ENCODE peak calls at places on chromosome 5, in five cellular contexts. C is kidney tubule cell; B is effector CD8-positive, alpha-beta T cell; I is SW480; X is Panc1. M is an unnamed sample.

GRCh38 chr5:55929020-55929799 is 65.6 kb downstream of the IL6ST start:
- DNase-seq in C (no peak), B (no peak), I (no peak), X (no peak), M (no peak)

GRCh38 chr5:6674421-6674820 is 38.8 kb upstream of the TENT4A start:
- DNase-seq in C (no peak), B (no peak), I (peak; percentile 54), X (no peak), M (no peak)

GRCh38 chr5:179762079-179762780 is 29.6 kb downstream of the MAML1 start:
- DNase-seq in C (peak; percentile 43), B (no peak), I (no peak), X (no peak), M (no peak)

GRCh38 chr5:125554355-125554754 is 807.9 kb upstream of the ZNF608 start:
- DNase-seq in C (no peak), B (no peak), I (no peak), X (no peak), M (no peak)

GRCh38 chr5:5183192-5183699 is 43.1 kb downstream of the ADAMTS16 start:
- DNase-seq in C (peak; percentile 43), B (no peak), I (peak; percentile 79), X (no peak), M (no peak)

GRCh38 chr5:133794771-133795391 is 173.5 kb downstream of the C5orf15 start:
- DNase-seq in C (no peak), B (no peak), I (no peak), X (no peak), M (no peak)

GRCh38 chr5:169695919-169696490 is 58.9 kb downstream of the DOCK2 start:
- DNase-seq in C (peak; percentile 100), B (no peak), I (peak; percentile 33), X (peak; percentile 71), M (peak; percentile 22)

GRCh38 chr5:78295035-78295961 is 800 bp upstream of the AP3B1 start:
- DNase-seq in C (peak; percentile 65), B (peak; percentile 48), I (peak; percentile 66), X (no peak), M (peak; percentile 36)

GRCh38 chr5:74766887-74767578 is at the start of the genes GFM2 and NSA2:
- DNase-seq in C (peak; percentile 93), B (peak; percentile 85), I (peak; percentile 90), X (peak; percentile 88), M (peak; percentile 81)

GRCh38 chr5:175521313-175521833 is 43.0 kb downstream of the SFXN1 start:
- DNase-seq in C (no peak), B (no peak), I (no peak), X (no peak), M (no peak)

GRCh38 chr5:93053825-93054224 is 527.2 kb downstream of the NR2F1-AS1 start:
- DNase-seq in C (no peak), B (no peak), I (no peak), X (no peak), M (no peak)

GRCh38 chr5:42756630-42757601 is at the start of gene CCDC152:
- DNase-seq in C (peak; percentile 71), B (peak; percentile 31), I (no peak), X (no peak), M (no peak)

GRCh38 chr5:177140312-177140711 is 6.7 kb downstream of the NSD1 start:
- DNase-seq in C (no peak), B (no peak), I (no peak), X (no peak), M (no peak)

GRCh38 chr5:74655716-74656115 is 15.2 kb upstream of the ENC1 start:
- DNase-seq in C (no peak), B (no peak), I (no peak), X (no peak), M (no peak)

GRCh38 chr5:149400304-149400703 is 21.2 kb upstream of the IL17B start:
- DNase-seq in C (no peak), B (no peak), I (no peak), X (no peak), M (no peak)

GRCh38 chr5:131357739-131358561 is 94.1 kb downstream of the CDC42SE2 start:
- DNase-seq in C (no peak), B (no peak), I (no peak), X (no peak), M (no peak)

GRCh38 chr5:440413-441180 is 2.4 kb upstream of the EXOC3 start:
- DNase-seq in C (no peak), B (no peak), I (no peak), X (no peak), M (no peak)

GRCh38 chr5:159449925-159450324 is 119.6 kb upstream of the IL12B start:
- DNase-seq in C (peak; percentile 85), B (no peak), I (no peak), X (no peak), M (no peak)

GRCh38 chr5:117131048-117131679 is 556.5 kb upstream of the SEMA6A start:
- DNase-seq in C (no peak), B (no peak), I (no peak), X (no peak), M (no peak)

GRCh38 chr5:43137326-43137725 is 16.6 kb downstream of the ZNF131 start:
- DNase-seq in C (no peak), B (no peak), I (no peak), X (no peak), M (no peak)

GRCh38 chr5:172107606-172108005 is 80.4 kb downstream of the STK10 start:
- DNase-seq in C (peak; percentile 63), B (no peak), I (no peak), X (no peak), M (no peak)

GRCh38 chr5:90022711-90023053 is 386.9 kb downstream of the CETN3 start:
- DNase-seq in C (no peak), B (no peak), I (no peak), X (no peak), M (no peak)

GRCh38 chr5:99030871-99031440 is 102.1 kb upstream of the CHD1 start:
- DNase-seq in C (no peak), B (no peak), I (no peak), X (no peak), M (no peak)

GRCh38 chr5:60959156-60959555 is 14.2 kb downstream of the NDUFAF2 start:
- DNase-seq in C (peak; percentile 33), B (no peak), I (peak; percentile 20), X (no peak), M (no peak)

GRCh38 chr5:157484768-157485167 is 24.8 kb downstream of the NIPAL4 start:
- DNase-seq in C (no peak), B (no peak), I (no peak), X (no peak), M (no peak)

GRCh38 chr5:37703841-37704241 is 136.0 kb downstream of the GDNF start:
- DNase-seq in C (no peak), B (no peak), I (no peak), X (no peak), M (no peak)

GRCh38 chr5:141649056-141649688 is 2.0 kb downstream of the FCHSD1 start:
- DNase-seq in C (no peak), B (no peak), I (no peak), X (no peak), M (no peak)